ENCODE peak calls at places on chromosome 7, in nine cellular contexts. Y, K, H, S, C, Q, X, I and U are unnamed samples.

GRCh38 chr7:17369686-17370426 is 71.4 kb downstream of the AHR start:
- DNase-seq in Q (peak; percentile 96), I (no peak), Y (no peak), S (no peak), K (peak; percentile 86), X (no peak), C (no peak), H (no peak), U (no peak)

GRCh38 chr7:158355456-158356065 is 232.1 kb downstream of the PTPRN2 start:
- DNase-seq in I (no peak), C (peak; percentile 43), X (peak; percentile 17), Q (no peak), S (no peak), Y (no peak), H (no peak), K (no peak), U (no peak)

GRCh38 chr7:157442993-157443831 is 106.4 kb downstream of the DNAJB6 start:
- DNase-seq in Y (no peak), I (no peak), S (no peak), Q (no peak), H (no peak), K (no peak), C (peak; percentile 38), X (no peak), U (no peak)

GRCh38 chr7:2892571-2892970 is 48.5 kb upstream of the GNA12 start:
- DNase-seq in S (no peak), I (no peak), Q (no peak), C (no peak), K (no peak), H (peak; percentile 48), X (no peak), Y (no peak), U (no peak)

GRCh38 chr7:132608523-132608922 is 32.3 kb upstream of the PLXNA4 start:
- DNase-seq in Q (no peak), S (no peak), C (no peak), I (no peak), K (no peak), H (no peak), Y (no peak), X (no peak), U (no peak)

GRCh38 chr7:45112648-45113047 is 1.2 kb upstream of the TBRG4 start:
- DNase-seq in X (no peak), C (no peak), Q (peak; percentile 19), I (no peak), H (no peak), Y (no peak), S (no peak), K (no peak), U (no peak)

GRCh38 chr7:94060772-94061171 is 56.6 kb upstream of the BET1 start:
- DNase-seq in Y (no peak), H (no peak), C (no peak), Q (peak; percentile 88), S (no peak), K (no peak), I (no peak), X (no peak), U (no peak)

GRCh38 chr7:71239517-71239916 is 107.6 kb downstream of the GALNT17 start:
- DNase-seq in H (no peak), K (no peak), C (no peak), I (no peak), X (no peak), Y (no peak), Q (no peak), S (no peak), U (no peak)

GRCh38 chr7:4136501-4137110 is 545.5 kb upstream of the FOXK1 start:
- DNase-seq in S (no peak), K (no peak), X (no peak), Y (no peak), C (no peak), Q (no peak), I (no peak), H (no peak), U (no peak)

GRCh38 chr7:127253289-127254162 is 785 bp upstream of the GRM8 start:
- DNase-seq in Y (peak; percentile 64), C (peak; percentile 69), I (peak; percentile 35), X (peak; percentile 74), S (peak; percentile 54), K (peak; percentile 54), H (peak; percentile 52), Q (peak; percentile 63), U (peak; percentile 39)

GRCh38 chr7:99123571-99124033 is 20.3 kb downstream of the SMURF1 start:
- DNase-seq in Y (no peak), X (no peak), K (peak; percentile 40), H (no peak), S (no peak), Q (no peak), C (no peak), I (no peak), U (no peak)

GRCh38 chr7:92932450-92932849 is 96.1 kb upstream of the CDK6 start:
- DNase-seq in K (no peak), S (no peak), X (no peak), I (no peak), Y (no peak), C (no peak), Q (no peak), H (no peak), U (no peak)

GRCh38 chr7:110621289-110621688 is 469.6 kb upstream of the LRRN3 start:
- DNase-seq in Q (no peak), I (no peak), H (no peak), S (no peak), K (no peak), Y (no peak), X (no peak), C (no peak), U (no peak)

GRCh38 chr7:100598425-100598824 is 3.7 kb upstream of the PCOLCE start:
- DNase-seq in Y (no peak), K (no peak), Q (peak; percentile 30), C (no peak), I (no peak), S (no peak), H (no peak), X (no peak), U (no peak)

GRCh38 chr7:92834661-92835139 is 1.7 kb downstream of the CDK6 start:
- DNase-seq in Q (peak; percentile 28), C (no peak), S (peak; percentile 16), Y (peak; percentile 41), I (no peak), X (peak; percentile 56), H (no peak), K (peak; percentile 41), U (no peak)

GRCh38 chr7:34042406-34042805 is 137.1 kb downstream of the BMPER start:
- DNase-seq in C (no peak), K (no peak), I (no peak), S (no peak), Q (peak; percentile 45), Y (no peak), X (no peak), H (no peak), U (no peak)

DNA sequence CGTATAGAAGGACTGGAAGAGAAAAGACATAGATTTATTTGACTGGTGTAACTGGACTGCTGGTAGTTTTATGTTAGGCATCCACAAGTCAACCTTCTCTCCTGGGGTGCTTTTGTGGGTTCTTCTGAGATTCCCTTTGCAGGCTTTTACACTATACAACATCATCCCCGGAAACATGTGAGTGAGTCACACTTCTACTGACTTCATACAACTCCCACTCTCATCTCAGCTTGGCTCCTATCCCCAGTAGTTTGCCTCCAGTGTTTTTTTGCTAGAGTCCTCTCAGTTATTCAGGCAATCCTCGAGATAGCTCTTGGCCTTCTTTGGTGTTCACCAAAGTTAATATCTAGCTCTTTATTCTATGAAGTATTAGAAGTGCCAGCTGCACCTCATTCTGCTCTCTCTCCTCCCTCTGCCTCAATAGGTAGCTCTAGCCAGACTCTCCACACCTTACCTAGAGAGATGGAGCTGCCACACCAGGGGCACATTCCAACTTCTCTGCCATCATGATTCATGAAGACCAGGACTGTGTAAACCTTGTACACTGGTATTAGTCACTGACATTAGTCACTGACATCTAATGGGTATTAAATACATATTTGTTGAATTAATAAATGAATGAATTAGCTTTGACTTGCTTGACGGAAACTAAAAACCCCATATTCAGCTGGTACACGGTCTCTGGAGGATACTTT is 281.9 kb downstream of the PPP1R3A start:
- DNase-seq in C (no peak), K (peak; percentile 94), S (no peak), I (no peak), Y (no peak), X (no peak), H (no peak), Q (no peak), U (no peak)
- H3K27ac ChIP-seq in C (no peak overlapping the region), K (peak overlapping the region; percentile 96), S (no peak overlapping the region), I (no peak overlapping the region), Y (no peak overlapping the region), X (no peak overlapping the region), H (no peak overlapping the region), Q (no peak overlapping the region), U (no peak overlapping the region)

DNA sequence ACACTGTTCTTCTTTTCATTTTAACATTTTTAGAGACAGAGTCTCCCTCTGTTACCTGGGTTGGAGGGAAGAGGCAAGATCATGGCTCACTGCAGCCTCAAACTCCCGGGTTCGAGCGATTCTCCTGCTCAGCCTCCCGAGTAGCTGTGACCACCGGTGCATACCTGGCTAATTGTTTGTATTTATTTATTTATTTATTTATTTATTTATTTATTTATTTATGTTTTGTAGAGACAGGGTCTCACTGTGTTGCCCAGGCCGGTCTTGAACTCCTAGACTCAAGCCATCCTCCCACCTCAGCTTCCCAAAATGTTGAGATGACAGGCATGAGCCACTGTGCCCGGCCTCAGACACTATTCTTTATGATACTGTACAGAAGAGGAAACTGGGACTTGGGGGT is 1176.6 kb upstream of the AUTS2 start:
- DNase-seq in C (no peak), I (no peak), K (no peak), Q (no peak), Y (no peak), H (no peak), S (no peak), X (no peak), U (no peak)
- H3K27ac ChIP-seq in C (no peak overlapping the region), I (no peak overlapping the region), K (no peak overlapping the region), Q (no peak overlapping the region), Y (no peak overlapping the region), H (no peak overlapping the region), S (no peak overlapping the region), X (no peak overlapping the region), U (no peak overlapping the region)

GRCh38 chr7:78057571-78057970 is 259.0 kb downstream of the PHTF2 start:
- DNase-seq in Y (no peak), S (no peak), I (no peak), C (no peak), K (no peak), X (no peak), H (no peak), Q (peak; percentile 11), U (no peak)
- H3K27ac ChIP-seq in Y (no peak overlapping the region), S (no peak overlapping the region), I (no peak overlapping the region), C (no peak overlapping the region), K (no peak overlapping the region), X (no peak overlapping the region), H (no peak overlapping the region), Q (no peak overlapping the region), U (no peak overlapping the region)

GRCh38 chr7:20351901-20352300 is 21.2 kb downstream of the ITGB8 start:
- DNase-seq in K (peak; percentile 72), H (no peak), C (no peak), X (no peak), S (no peak), I (no peak), Y (no peak), Q (no peak), U (no peak)
- H3K27ac ChIP-seq in K (peak overlapping the region; percentile 100), H (no peak overlapping the region), C (no peak overlapping the region), X (no peak overlapping the region), S (peak overlapping the region; percentile 54), I (peak overlapping the region; percentile 58), Y (no peak overlapping the region), Q (peak overlapping the region; percentile 85), U (no peak overlapping the region)